ENCODE peak calls at places on chromosome 21, in seven cellular contexts. One of them, this sample, is unnamed.

GRCh38 chr21:18549214-18549905 is 145.8 kb upstream of the TMPRSS15 start:
- DNase-seq in neuronal stem cell: no peak
- DNase-seq in H1: no peak
- DNase-seq in H9: no peak
- DNase-seq in trophoblast cell: no peak
- DNase-seq in mesendoderm: no peak
- DNase-seq in mesenchymal stem cell: no peak
- DNase-seq in this sample: no peak

GRCh38 chr21:17752171-17752570 is 67.0 kb downstream of the C21orf91 start:
- DNase-seq in neuronal stem cell: no peak
- DNase-seq in H1: no peak
- DNase-seq in H9: no peak
- DNase-seq in trophoblast cell: no peak
- DNase-seq in mesendoderm: no peak
- DNase-seq in mesenchymal stem cell: no peak
- DNase-seq in this sample: no peak

GRCh38 chr21:45596704-45597318 is 46.7 kb upstream of the PCBP3 start:
- DNase-seq in neuronal stem cell: peak; percentile 57
- DNase-seq in H1: peak; percentile 41
- DNase-seq in H9: peak; percentile 80
- DNase-seq in trophoblast cell: peak; percentile 86
- DNase-seq in mesendoderm: peak; percentile 71
- DNase-seq in mesenchymal stem cell: peak; percentile 55
- DNase-seq in this sample: peak; percentile 28

GRCh38 chr21:38567577-38568360 is 69.5 kb upstream of the ERG start:
- DNase-seq in neuronal stem cell: peak; percentile 5
- DNase-seq in H1: peak; percentile 9
- DNase-seq in H9: no peak
- DNase-seq in trophoblast cell: no peak
- DNase-seq in mesendoderm: peak; percentile 40
- DNase-seq in mesenchymal stem cell: peak; percentile 23
- DNase-seq in this sample: peak; percentile 6

GRCh38 chr21:35208810-35209517 is 159.9 kb upstream of the RUNX1 start:
- DNase-seq in neuronal stem cell: no peak
- DNase-seq in H1: no peak
- DNase-seq in H9: no peak
- DNase-seq in trophoblast cell: peak; percentile 85
- DNase-seq in mesendoderm: no peak
- DNase-seq in mesenchymal stem cell: peak; percentile 88
- DNase-seq in this sample: peak; percentile 91

GRCh38 chr21:45383111-45383614 is 21.8 kb upstream of the COL18A1 start:
- DNase-seq in neuronal stem cell: no peak
- DNase-seq in H1: no peak
- DNase-seq in H9: no peak
- DNase-seq in trophoblast cell: no peak
- DNase-seq in mesendoderm: no peak
- DNase-seq in mesenchymal stem cell: no peak
- DNase-seq in this sample: no peak

GRCh38 chr21:28633803-28634572 is 358.7 kb downstream of the LTN1 start:
- DNase-seq in neuronal stem cell: no peak
- DNase-seq in H1: no peak
- DNase-seq in H9: no peak
- DNase-seq in trophoblast cell: no peak
- DNase-seq in mesendoderm: no peak
- DNase-seq in mesenchymal stem cell: peak; percentile 46
- DNase-seq in this sample: peak; percentile 95

GRCh38 chr21:31497939-31498338 is 153.9 kb upstream of the TIAM1 start:
- DNase-seq in neuronal stem cell: no peak
- DNase-seq in H1: no peak
- DNase-seq in H9: no peak
- DNase-seq in trophoblast cell: peak; percentile 39
- DNase-seq in mesendoderm: no peak
- DNase-seq in mesenchymal stem cell: no peak
- DNase-seq in this sample: no peak

GRCh38 chr21:39363607-39364555 is 15.0 kb upstream of the HMGN1 start:
- DNase-seq in neuronal stem cell: no peak
- DNase-seq in H1: no peak
- DNase-seq in H9: no peak
- DNase-seq in trophoblast cell: no peak
- DNase-seq in mesendoderm: peak; percentile 72
- DNase-seq in mesenchymal stem cell: no peak
- DNase-seq in this sample: peak; percentile 71

GRCh38 chr21:35059742-35060141 is 10.6 kb upstream of the RUNX1 start:
- DNase-seq in neuronal stem cell: no peak
- DNase-seq in H1: no peak
- DNase-seq in H9: no peak
- DNase-seq in trophoblast cell: no peak
- DNase-seq in mesendoderm: no peak
- DNase-seq in mesenchymal stem cell: no peak
- DNase-seq in this sample: peak; percentile 43

GRCh38 chr21:45494851-45495680 is 47.2 kb downstream of the SLC19A1 start:
- DNase-seq in neuronal stem cell: no peak
- DNase-seq in H1: no peak
- DNase-seq in H9: no peak
- DNase-seq in trophoblast cell: no peak
- DNase-seq in mesendoderm: no peak
- DNase-seq in mesenchymal stem cell: no peak
- DNase-seq in this sample: no peak

GRCh38 chr21:45551816-45552695 is 9.8 kb upstream of the SLC19A1 start:
- DNase-seq in neuronal stem cell: no peak
- DNase-seq in H1: no peak
- DNase-seq in H9: peak; percentile 33
- DNase-seq in trophoblast cell: no peak
- DNase-seq in mesendoderm: no peak
- DNase-seq in mesenchymal stem cell: no peak
- DNase-seq in this sample: no peak

GRCh38 chr21:25350056-25350455 is 257.2 kb downstream of the MRPL39 start:
- DNase-seq in neuronal stem cell: no peak
- DNase-seq in H1: no peak
- DNase-seq in H9: peak; percentile 41
- DNase-seq in trophoblast cell: no peak
- DNase-seq in mesendoderm: peak; percentile 50
- DNase-seq in mesenchymal stem cell: no peak
- DNase-seq in this sample: peak; percentile 60

GRCh38 chr21:35384375-35384774 is 335.3 kb upstream of the RUNX1 start:
- DNase-seq in neuronal stem cell: no peak
- DNase-seq in H1: no peak
- DNase-seq in H9: no peak
- DNase-seq in trophoblast cell: no peak
- DNase-seq in mesendoderm: no peak
- DNase-seq in mesenchymal stem cell: no peak
- DNase-seq in this sample: no peak

GRCh38 chr21:26041441-26042180 is 129.0 kb downstream of the APP start:
- DNase-seq in neuronal stem cell: no peak
- DNase-seq in H1: no peak
- DNase-seq in H9: no peak
- DNase-seq in trophoblast cell: no peak
- DNase-seq in mesendoderm: no peak
- DNase-seq in mesenchymal stem cell: no peak
- DNase-seq in this sample: peak; percentile 63

GRCh38 chr21:41907496-41908258 is 28.5 kb upstream of the PRDM15 start:
- DNase-seq in neuronal stem cell: no peak
- DNase-seq in H1: no peak
- DNase-seq in H9: no peak
- DNase-seq in trophoblast cell: no peak
- DNase-seq in mesendoderm: no peak
- DNase-seq in mesenchymal stem cell: no peak
- DNase-seq in this sample: no peak
- H3K4ac ChIP-seq in neuronal stem cell: no peak overlapping the region
- H3K4ac ChIP-seq in H1: no peak overlapping the region
- H3K4ac ChIP-seq in H9: no peak overlapping the region
- H3K4ac ChIP-seq in trophoblast cell: no peak overlapping the region
- H3K4ac ChIP-seq in mesendoderm: no peak overlapping the region
- H3K4ac ChIP-seq in mesenchymal stem cell: no peak overlapping the region
- H3K4ac ChIP-seq in this sample: no peak overlapping the region

DNA sequence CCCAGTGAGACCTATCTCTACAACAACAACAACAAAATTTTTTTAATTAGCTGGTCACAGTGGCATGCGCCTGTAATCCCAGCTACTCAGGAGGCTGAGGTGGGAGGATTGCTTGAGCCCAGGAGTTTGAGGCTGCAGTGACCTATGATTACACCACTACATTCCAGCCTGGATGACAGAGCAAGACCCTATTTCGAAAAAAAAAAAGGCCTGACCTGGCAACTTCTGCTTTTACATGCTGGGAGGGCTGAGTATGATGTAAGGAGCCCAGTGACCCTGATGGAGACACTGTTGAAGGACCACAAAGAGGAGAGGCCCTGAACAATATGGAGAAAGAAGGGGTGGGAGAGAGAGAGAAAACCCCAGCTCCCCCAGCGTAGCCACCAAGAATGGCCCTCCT is 9.2 kb upstream of the VPS26C start:
- DNase-seq in neuronal stem cell: no peak
- DNase-seq in H1: no peak
- DNase-seq in H9: no peak
- DNase-seq in trophoblast cell: no peak
- DNase-seq in mesendoderm: no peak
- DNase-seq in mesenchymal stem cell: no peak
- DNase-seq in this sample: no peak
- H3K4ac ChIP-seq in neuronal stem cell: no peak overlapping the region
- H3K4ac ChIP-seq in H1: no peak overlapping the region
- H3K4ac ChIP-seq in H9: no peak overlapping the region
- H3K4ac ChIP-seq in trophoblast cell: no peak overlapping the region
- H3K4ac ChIP-seq in mesendoderm: no peak overlapping the region
- H3K4ac ChIP-seq in mesenchymal stem cell: no peak overlapping the region
- H3K4ac ChIP-seq in this sample: no peak overlapping the region

GRCh38 chr21:41762236-41762635 is 4.6 kb downstream of the RIPK4 start:
- DNase-seq in neuronal stem cell: no peak
- DNase-seq in H1: peak; percentile 64
- DNase-seq in H9: peak; percentile 90
- DNase-seq in trophoblast cell: no peak
- DNase-seq in mesendoderm: peak; percentile 82
- DNase-seq in mesenchymal stem cell: no peak
- DNase-seq in this sample: no peak
- H3K4ac ChIP-seq in neuronal stem cell: no peak overlapping the region
- H3K4ac ChIP-seq in H1: no peak overlapping the region
- H3K4ac ChIP-seq in H9: no peak overlapping the region
- H3K4ac ChIP-seq in trophoblast cell: no peak overlapping the region
- H3K4ac ChIP-seq in mesendoderm: no peak overlapping the region
- H3K4ac ChIP-seq in mesenchymal stem cell: no peak overlapping the region
- H3K4ac ChIP-seq in this sample: no peak overlapping the region

DNA sequence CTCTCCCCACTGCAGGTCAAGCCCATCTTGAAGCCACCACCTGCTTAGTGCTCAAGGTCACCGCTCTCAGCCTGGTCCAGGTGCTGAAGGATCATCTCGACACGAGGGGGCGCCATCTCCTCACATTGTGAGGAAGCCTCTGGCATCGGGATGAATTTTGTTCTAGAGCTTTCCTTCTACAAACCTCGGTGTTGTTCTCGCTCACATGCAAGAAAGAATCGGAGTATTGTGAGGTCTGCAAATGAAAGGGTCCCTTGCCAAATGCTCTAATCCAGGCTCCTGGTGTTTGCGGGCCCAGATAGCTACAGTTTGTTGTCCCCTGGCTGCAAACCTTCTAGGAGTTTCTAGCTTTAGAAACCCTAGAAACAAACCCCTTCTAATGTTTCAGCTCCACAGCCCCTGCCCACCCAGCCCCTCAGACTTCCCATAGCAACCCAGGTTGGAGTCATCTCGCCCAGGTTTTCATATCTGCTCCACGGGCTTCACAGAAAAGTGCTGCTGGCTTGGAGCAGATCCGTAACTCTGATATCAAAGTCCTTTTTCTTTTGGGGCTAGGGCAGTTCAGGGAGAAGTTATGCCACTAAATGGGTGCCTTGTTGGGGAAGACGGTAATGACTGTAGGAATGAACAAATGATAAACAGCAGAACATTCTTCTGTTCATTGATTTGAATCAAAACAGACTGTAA is 8.6 kb upstream of the ATP5PO start:
- DNase-seq in neuronal stem cell: peak; percentile 86
- DNase-seq in H1: peak; percentile 62
- DNase-seq in H9: peak; percentile 86
- DNase-seq in trophoblast cell: peak; percentile 95
- DNase-seq in mesendoderm: peak; percentile 88
- DNase-seq in mesenchymal stem cell: peak; percentile 77
- DNase-seq in this sample: peak; percentile 72
- H3K4ac ChIP-seq in neuronal stem cell: no peak overlapping the region
- H3K4ac ChIP-seq in H1: no peak overlapping the region
- H3K4ac ChIP-seq in H9: no peak overlapping the region
- H3K4ac ChIP-seq in trophoblast cell: no peak overlapping the region
- H3K4ac ChIP-seq in mesendoderm: peak overlapping the region; percentile 90
- H3K4ac ChIP-seq in mesenchymal stem cell: no peak overlapping the region
- H3K4ac ChIP-seq in this sample: peak overlapping the region; percentile 6

GRCh38 chr21:42024261-42024877 is 14.2 kb upstream of the ZBTB21 start:
- DNase-seq in neuronal stem cell: no peak
- DNase-seq in H1: no peak
- DNase-seq in H9: no peak
- DNase-seq in trophoblast cell: no peak
- DNase-seq in mesendoderm: no peak
- DNase-seq in mesenchymal stem cell: no peak
- DNase-seq in this sample: no peak

GRCh38 chr21:42027085-42027803 is 17.1 kb upstream of the ZBTB21 start:
- DNase-seq in neuronal stem cell: no peak
- DNase-seq in H1: no peak
- DNase-seq in H9: no peak
- DNase-seq in trophoblast cell: no peak
- DNase-seq in mesendoderm: no peak
- DNase-seq in mesenchymal stem cell: no peak
- DNase-seq in this sample: no peak

GRCh38 chr21:42027804-42028753 is 17.9 kb upstream of the ZBTB21 start:
- DNase-seq in neuronal stem cell: no peak
- DNase-seq in H1: no peak
- DNase-seq in H9: no peak
- DNase-seq in trophoblast cell: no peak
- DNase-seq in mesendoderm: no peak
- DNase-seq in mesenchymal stem cell: no peak
- DNase-seq in this sample: no peak

GRCh38 chr21:42026072-42026415 is 15.9 kb upstream of the ZBTB21 start:
- DNase-seq in neuronal stem cell: no peak
- DNase-seq in H1: no peak
- DNase-seq in H9: no peak
- DNase-seq in trophoblast cell: no peak
- DNase-seq in mesendoderm: no peak
- DNase-seq in mesenchymal stem cell: no peak
- DNase-seq in this sample: peak; percentile 44

DNA sequence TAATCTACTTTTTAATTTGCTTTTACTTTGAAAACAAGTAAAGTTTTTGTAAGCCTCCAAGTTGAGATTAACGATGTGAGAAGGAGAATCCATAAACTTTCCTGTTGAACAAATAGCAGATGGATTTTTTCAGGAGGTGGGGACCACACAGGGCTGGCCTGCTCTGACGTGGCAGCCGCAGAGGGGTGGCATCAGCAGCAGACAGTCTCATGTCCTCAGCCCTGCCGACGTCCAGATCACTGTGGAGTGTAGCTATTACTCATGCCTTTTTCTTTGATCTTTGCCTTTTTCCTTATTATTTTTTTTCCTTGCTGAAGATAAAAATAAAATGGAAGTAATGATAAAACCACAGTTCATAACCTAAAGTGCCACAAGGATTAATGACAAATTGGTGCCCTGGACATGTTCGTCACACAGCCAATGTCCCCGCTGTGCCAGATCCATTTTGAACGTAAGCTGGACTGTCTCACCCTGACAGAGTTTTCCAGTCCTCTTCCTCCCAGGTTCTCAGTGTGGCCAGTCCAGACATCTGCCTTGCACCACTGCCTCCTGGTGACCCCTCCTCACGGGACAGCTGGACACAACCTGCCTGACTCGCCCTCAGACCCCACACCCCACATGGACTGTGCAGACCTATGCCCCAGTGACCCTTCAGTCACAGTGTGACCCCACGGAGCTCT is 15.4 kb upstream of the ZBTB21 start:
- DNase-seq in neuronal stem cell: no peak
- DNase-seq in H1: no peak
- DNase-seq in H9: no peak
- DNase-seq in trophoblast cell: no peak
- DNase-seq in mesendoderm: no peak
- DNase-seq in mesenchymal stem cell: peak; percentile 62
- DNase-seq in this sample: peak; percentile 94
- H3K4ac ChIP-seq in neuronal stem cell: no peak overlapping the region
- H3K4ac ChIP-seq in H1: no peak overlapping the region
- H3K4ac ChIP-seq in H9: no peak overlapping the region
- H3K4ac ChIP-seq in trophoblast cell: no peak overlapping the region
- H3K4ac ChIP-seq in mesendoderm: no peak overlapping the region
- H3K4ac ChIP-seq in mesenchymal stem cell: peak overlapping the region; percentile 35
- H3K4ac ChIP-seq in this sample: peak overlapping the region; percentile 93